ENCODE peak calls at places on chromosomes 7 and 10, in four cellular contexts. H is natural killer cell; K is effector memory CD8-positive, alpha-beta T cell; X is upper lobe of right lung. R is an unnamed sample.

GRCh38 chr10:78320416-78320815 is 286.8 kb downstream of the RPS24 start:
- ATAC-seq in X (no peak), H (peak), K (peak), R (peak)

GRCh38 chr7:101848168-101848951 is 30.9 kb downstream of the CUX1 start:
- ATAC-seq in K (no peak), H (no peak), X (peak), R (no peak)

GRCh38 chr10:35963685-35964084 is 321.6 kb upstream of the FZD8 start:
- ATAC-seq in X (no peak), K (no peak), H (no peak), R (no peak)

GRCh38 chr10:14952851-14953451 is 945 bp downstream of the DCLRE1C start:
- ATAC-seq in K (no peak), X (no peak), H (no peak), R (no peak)

GRCh38 chr7:106717997-106718871 is 57.3 kb upstream of the CCDC71L start:
- ATAC-seq in X (peak), H (peak), K (peak), R (peak)

GRCh38 chr7:52269669-52270068 is 765.8 kb upstream of the POM121L12 start:
- ATAC-seq in X (no peak), H (no peak), K (no peak), R (no peak)

GRCh38 chr10:63707254-63707910 is 186.2 kb downstream of the REEP3 start:
- ATAC-seq in H (no peak), X (peak), K (no peak), R (peak)

GRCh38 chr10:58385784-58386112 is 538 bp downstream of the TFAM start:
- ATAC-seq in X (peak), H (no peak), K (no peak), R (peak)

GRCh38 chr10:110860576-110861241 is 11.0 kb upstream of the PDCD4 start:
- ATAC-seq in H (peak), K (peak), X (no peak), R (peak)

GRCh38 chr10:122462533-122463465 is 1.4 kb downstream of the HTRA1 start:
- ATAC-seq in K (peak), X (no peak), H (peak), R (peak)

GRCh38 chr7:81190997-81191747 is 272.3 kb upstream of the SEMA3C start:
- ATAC-seq in X (peak), H (no peak), K (no peak), R (no peak)

GRCh38 chr10:22620140-22620857 is 94.1 kb downstream of the PIP4K2A start:
- ATAC-seq in H (no peak), K (no peak), X (peak), R (peak)

GRCh38 chr7:47967123-47967522 is 12.3 kb downstream of the HUS1 start:
- ATAC-seq in X (no peak), H (no peak), K (no peak), R (no peak)

GRCh38 chr7:47627580-47628283 is 45.8 kb upstream of the TNS3 start:
- ATAC-seq in K (no peak), X (no peak), H (no peak), R (no peak)

GRCh38 chr10:29688230-29688634 is 53.5 kb upstream of the SVIL start:
- ATAC-seq in X (peak), H (no peak), K (peak), R (no peak)

GRCh38 chr7:34048445-34048844 is 143.1 kb downstream of the BMPER start:
- ATAC-seq in H (no peak), K (no peak), X (no peak), R (no peak)